ENCODE peak calls at places on chromosomes 12 and 14, in five cellular contexts. One of them, this sample, is unnamed.

GRCh38 chr14:72608391-72609204 is 285.3 kb downstream of the DPF3 start:
- DNase-seq in AG04450: peak; percentile 88
- DNase-seq in neural progenitor cell: no peak
- DNase-seq in left lung: no peak
- DNase-seq in CD8-positive, alpha-beta T cell: no peak
- DNase-seq in this sample: no peak

GRCh38 chr12:112283541-112283940 is 98.7 kb downstream of the HECTD4 start:
- DNase-seq in left lung: no peak
- DNase-seq in AG04450: no peak
- DNase-seq in CD8-positive, alpha-beta T cell: no peak
- DNase-seq in neural progenitor cell: no peak
- DNase-seq in this sample: no peak

GRCh38 chr12:8698830-8699330 is 1.1 kb downstream of the RIMKLB start:
- DNase-seq in neural progenitor cell: no peak
- DNase-seq in left lung: no peak
- DNase-seq in AG04450: no peak
- DNase-seq in CD8-positive, alpha-beta T cell: no peak
- DNase-seq in this sample: no peak

GRCh38 chr12:120928864-120929652 is 24.9 kb upstream of the SPPL3 start:
- DNase-seq in AG04450: no peak
- DNase-seq in neural progenitor cell: peak; percentile 46
- DNase-seq in CD8-positive, alpha-beta T cell: no peak
- DNase-seq in left lung: no peak
- DNase-seq in this sample: no peak

GRCh38 chr12:116749884-116750283 is 11.8 kb downstream of the RNFT2 start:
- DNase-seq in neural progenitor cell: no peak
- DNase-seq in left lung: no peak
- DNase-seq in AG04450: no peak
- DNase-seq in CD8-positive, alpha-beta T cell: no peak
- DNase-seq in this sample: no peak

GRCh38 chr14:105145381-105146180 is 23.0 kb downstream of the JAG2 start:
- DNase-seq in CD8-positive, alpha-beta T cell: no peak
- DNase-seq in AG04450: no peak
- DNase-seq in left lung: peak; percentile 25
- DNase-seq in neural progenitor cell: no peak
- DNase-seq in this sample: no peak

GRCh38 chr12:47802312-47802711 is 17.4 kb downstream of the HDAC7 start:
- DNase-seq in CD8-positive, alpha-beta T cell: no peak
- DNase-seq in AG04450: no peak
- DNase-seq in left lung: no peak
- DNase-seq in neural progenitor cell: peak; percentile 46
- DNase-seq in this sample: no peak

GRCh38 chr12:102959391-102959790 is 1.9 kb downstream of the ASCL1 start:
- DNase-seq in left lung: no peak
- DNase-seq in AG04450: no peak
- DNase-seq in CD8-positive, alpha-beta T cell: no peak
- DNase-seq in neural progenitor cell: peak; percentile 34
- DNase-seq in this sample: no peak

GRCh38 chr14:71728386-71728785 is 203.8 kb upstream of the RGS6 start:
- DNase-seq in left lung: no peak
- DNase-seq in AG04450: no peak
- DNase-seq in CD8-positive, alpha-beta T cell: no peak
- DNase-seq in neural progenitor cell: no peak
- DNase-seq in this sample: no peak

GRCh38 chr14:30998100-30998706 is 27.2 kb upstream of the AP4S1 start:
- DNase-seq in AG04450: no peak
- DNase-seq in CD8-positive, alpha-beta T cell: no peak
- DNase-seq in left lung: no peak
- DNase-seq in neural progenitor cell: no peak
- DNase-seq in this sample: no peak

GRCh38 chr12:104494137-104494815 is 37.5 kb downstream of the CHST11 start:
- DNase-seq in CD8-positive, alpha-beta T cell: no peak
- DNase-seq in left lung: no peak
- DNase-seq in AG04450: no peak
- DNase-seq in neural progenitor cell: no peak
- DNase-seq in this sample: no peak

GRCh38 chr12:111429760-111430417 is 24.2 kb downstream of the SH2B3 start:
- DNase-seq in AG04450: no peak
- DNase-seq in left lung: no peak
- DNase-seq in neural progenitor cell: no peak
- DNase-seq in CD8-positive, alpha-beta T cell: peak; percentile 42
- DNase-seq in this sample: no peak

GRCh38 chr12:3371018-3371417 is 120.0 kb upstream of the PRMT8 start:
- DNase-seq in neural progenitor cell: no peak
- DNase-seq in CD8-positive, alpha-beta T cell: no peak
- DNase-seq in left lung: no peak
- DNase-seq in AG04450: no peak
- DNase-seq in this sample: no peak

GRCh38 chr12:69645031-69645430 is 34.3 kb upstream of the LRRC10 start:
- DNase-seq in AG04450: no peak
- DNase-seq in CD8-positive, alpha-beta T cell: no peak
- DNase-seq in left lung: no peak
- DNase-seq in neural progenitor cell: no peak
- DNase-seq in this sample: no peak

GRCh38 chr12:14769837-14770494 is 33.3 kb downstream of the WBP11 start:
- DNase-seq in left lung: peak; percentile 86
- DNase-seq in neural progenitor cell: peak; percentile 90
- DNase-seq in CD8-positive, alpha-beta T cell: peak; percentile 78
- DNase-seq in AG04450: no peak
- DNase-seq in this sample: peak; percentile 94

GRCh38 chr14:101464984-101465794 is 96.1 kb upstream of the DIO3 start:
- DNase-seq in CD8-positive, alpha-beta T cell: no peak
- DNase-seq in left lung: peak; percentile 20
- DNase-seq in neural progenitor cell: no peak
- DNase-seq in AG04450: no peak
- DNase-seq in this sample: no peak

GRCh38 chr14:63725786-63726185 is 2.1 kb downstream of the SGPP1 start:
- DNase-seq in AG04450: no peak
- DNase-seq in neural progenitor cell: no peak
- DNase-seq in left lung: no peak
- DNase-seq in CD8-positive, alpha-beta T cell: no peak
- DNase-seq in this sample: no peak

DNA sequence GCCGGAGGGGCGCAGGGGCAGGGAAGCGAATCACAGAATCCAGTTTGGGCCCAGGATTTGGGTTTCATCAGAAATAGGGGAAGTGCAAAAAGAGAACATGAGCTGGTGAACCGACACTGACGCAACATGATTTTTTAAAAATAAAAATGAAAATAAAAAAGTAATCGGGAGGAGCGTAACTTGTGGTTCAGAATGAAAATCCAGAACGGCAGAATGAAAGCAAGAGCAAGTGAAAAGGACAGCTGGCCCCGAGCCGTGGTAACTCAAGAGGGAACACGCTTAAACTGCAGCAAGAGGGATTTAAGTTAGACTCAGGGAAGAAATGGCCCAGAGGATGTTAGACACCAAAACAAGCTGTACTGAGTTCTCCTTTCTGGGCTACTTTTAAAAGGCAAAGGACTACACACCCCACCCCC is 1.6 kb downstream of the SLC6A12 start:
- DNase-seq in left lung: no peak
- DNase-seq in AG04450: no peak
- DNase-seq in CD8-positive, alpha-beta T cell: no peak
- DNase-seq in neural progenitor cell: no peak
- DNase-seq in this sample: no peak
- H3K4me3 ChIP-seq in left lung: peak overlapping the region; percentile 30
- H3K4me3 ChIP-seq in AG04450: no peak overlapping the region
- H3K4me3 ChIP-seq in CD8-positive, alpha-beta T cell: no peak overlapping the region
- H3K4me3 ChIP-seq in neural progenitor cell: no peak overlapping the region
- H3K4me3 ChIP-seq in this sample: peak overlapping the region; percentile 30

GRCh38 chr14:75996488-75996887 is 10.9 kb downstream of the IFT43 start:
- DNase-seq in neural progenitor cell: no peak
- DNase-seq in left lung: no peak
- DNase-seq in CD8-positive, alpha-beta T cell: no peak
- DNase-seq in AG04450: no peak
- DNase-seq in this sample: no peak

GRCh38 chr14:75995372-75996041 is 9.9 kb downstream of the IFT43 start:
- DNase-seq in neural progenitor cell: no peak
- DNase-seq in CD8-positive, alpha-beta T cell: no peak
- DNase-seq in AG04450: peak; percentile 80
- DNase-seq in left lung: peak; percentile 47
- DNase-seq in this sample: peak; percentile 73

DNA sequence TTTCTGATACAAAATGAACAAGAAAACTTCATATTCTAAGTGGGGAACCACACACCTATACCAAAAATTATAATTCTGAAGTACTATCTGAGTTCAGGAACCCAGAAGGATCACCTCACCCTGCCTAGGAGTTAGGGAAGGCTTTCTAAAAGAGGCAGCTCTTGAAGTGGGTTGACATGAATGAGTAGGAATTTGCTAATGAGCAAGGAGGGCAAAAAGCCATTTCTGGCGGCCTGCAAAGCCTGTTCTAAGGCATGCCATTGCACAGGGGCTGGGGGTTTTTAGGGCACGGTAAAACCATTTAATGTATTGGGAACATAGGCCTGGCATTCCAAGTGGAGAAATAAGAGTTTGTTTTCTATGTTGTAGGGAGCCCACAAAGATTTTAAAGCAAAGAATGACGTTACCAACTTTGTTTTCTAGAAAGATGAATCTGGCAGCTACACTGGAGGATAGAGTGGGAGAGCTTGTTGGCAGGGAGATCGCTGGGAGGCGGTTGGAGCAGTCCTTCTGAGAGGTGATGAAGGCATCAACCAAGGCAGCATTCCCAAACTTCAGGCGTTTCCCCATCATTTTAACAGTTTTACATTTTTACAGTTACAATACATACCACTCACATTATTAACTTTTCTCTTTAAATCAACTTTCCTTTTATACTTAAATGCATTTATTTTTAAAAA is 14.1 kb downstream of the IFT43 start:
- DNase-seq in neural progenitor cell: no peak
- DNase-seq in left lung: no peak
- DNase-seq in AG04450: no peak
- DNase-seq in CD8-positive, alpha-beta T cell: no peak
- DNase-seq in this sample: no peak
- H3K27ac ChIP-seq in neural progenitor cell: no peak overlapping the region
- H3K27ac ChIP-seq in left lung: no peak overlapping the region
- H3K27ac ChIP-seq in AG04450: no peak overlapping the region
- H3K27ac ChIP-seq in CD8-positive, alpha-beta T cell: no peak overlapping the region
- H3K27ac ChIP-seq in this sample: no peak overlapping the region

DNA sequence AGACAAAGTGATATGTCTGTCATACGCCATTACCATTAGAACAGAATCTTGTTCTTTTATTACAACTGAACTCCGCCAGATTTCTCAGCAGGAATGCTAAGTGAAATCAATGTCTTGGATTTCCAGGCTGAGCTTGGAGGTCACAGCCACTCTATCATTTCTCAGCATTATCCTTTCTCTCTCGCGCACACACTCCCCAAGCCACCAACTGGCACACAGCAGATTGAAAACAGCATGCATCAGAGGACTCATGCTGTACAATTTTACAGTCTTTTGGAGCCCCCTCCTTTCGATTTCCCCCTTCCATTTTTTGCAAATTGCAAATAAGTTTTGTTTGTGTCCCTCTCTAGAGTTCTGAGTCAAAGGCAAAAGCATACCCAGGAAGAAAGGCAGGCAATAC is 348.5 kb downstream of the SOX5 start:
- DNase-seq in AG04450: no peak
- DNase-seq in neural progenitor cell: no peak
- DNase-seq in CD8-positive, alpha-beta T cell: no peak
- DNase-seq in left lung: no peak
- DNase-seq in this sample: no peak
- TF ChIP-seq CTCF in AG04450: no peak
- TF ChIP-seq CTCF in neural progenitor cell: no peak
- TF ChIP-seq CTCF in CD8-positive, alpha-beta T cell: no peak
- TF ChIP-seq CTCF in left lung: no peak
- TF ChIP-seq CTCF in this sample: no peak

DNA sequence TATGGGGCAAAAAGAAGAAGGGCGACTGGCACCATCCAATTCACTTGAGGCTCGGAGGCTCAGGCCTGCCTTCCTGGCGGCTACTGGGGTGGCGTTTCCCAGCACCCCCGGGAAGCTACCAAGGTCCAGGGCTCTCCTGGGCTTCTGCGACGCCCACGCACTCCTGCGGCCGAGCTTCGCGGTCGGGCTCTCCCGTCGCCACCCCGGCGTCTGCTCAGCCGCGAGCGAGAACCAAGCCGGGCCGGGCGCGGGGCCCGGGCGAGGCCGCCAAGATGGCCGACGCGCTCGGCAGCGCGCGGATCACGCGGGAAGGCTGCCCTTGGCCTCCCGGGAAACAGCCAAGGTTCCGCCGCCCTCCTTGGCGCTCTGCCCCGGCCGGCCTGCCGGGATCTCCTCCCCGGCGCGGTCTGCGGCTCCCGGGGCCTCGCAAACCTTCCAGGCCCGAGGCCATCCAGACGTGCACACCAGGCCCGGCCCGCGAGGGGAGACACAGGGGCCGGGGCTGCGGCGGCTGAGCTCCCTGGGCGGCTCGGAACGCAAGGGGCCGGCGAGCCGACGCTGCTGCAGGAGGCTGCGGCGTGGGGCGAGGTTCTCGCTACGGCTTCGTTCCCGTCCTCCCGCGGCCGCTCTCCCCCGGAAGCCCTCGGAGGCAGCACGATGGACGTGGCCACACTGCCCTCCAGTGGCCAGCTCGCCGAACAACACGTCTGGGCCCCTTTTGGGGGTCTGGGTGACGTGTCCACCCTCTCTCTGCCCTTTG is 23.5 kb upstream of the ZFP36L1 start:
- DNase-seq in neural progenitor cell: peak; percentile 95
- DNase-seq in AG04450: peak; percentile 79
- DNase-seq in CD8-positive, alpha-beta T cell: peak; percentile 82
- DNase-seq in left lung: peak; percentile 93
- DNase-seq in this sample: peak; percentile 96
- H3K4me3 ChIP-seq in neural progenitor cell: peak overlapping the region; percentile 42
- H3K4me3 ChIP-seq in AG04450: peak overlapping the region; percentile 46
- H3K4me3 ChIP-seq in CD8-positive, alpha-beta T cell: peak overlapping the region; percentile 69
- H3K4me3 ChIP-seq in left lung: peak overlapping the region; percentile 47
- H3K4me3 ChIP-seq in this sample: peak overlapping the region; percentile 64